ENCODE peak calls at places on chromosomes 1 and 21, in four cellular contexts. L is lung; K is CD8-positive, alpha-beta memory T cell; X is heart right ventricle. Q is an unnamed sample. For H3K4me1, the result is how much of the 10 kb centered on the place peaks cover.

GRCh38 chr1:75908717-75909152 is 23.5 kb downstream of the ASB17 start:
- DNase-seq in L (no peak), K (no peak), X (no peak), Q (no peak)

GRCh38 chr1:234733427-234733826 is 123.4 kb upstream of the IRF2BP2 start:
- DNase-seq in L (no peak), K (no peak), X (no peak), Q (no peak)

GRCh38 chr1:207102659-207103058 is 1.4 kb upstream of the C4BPA start:
- DNase-seq in L (no peak), K (no peak), X (no peak), Q (no peak)

GRCh38 chr1:981491-981954 is 370 bp downstream of the PERM1 start:
- DNase-seq in L (no peak), K (no peak), X (no peak), Q (no peak)

GRCh38 chr1:241423541-241424479 is 66.8 kb upstream of the RGS7 start:
- DNase-seq in L (no peak), K (no peak), X (no peak), Q (peak)

GRCh38 chr21:42219606-42220137 is 732 bp downstream of the ABCG1 start:
- DNase-seq in L (no peak), K (peak), X (no peak), Q (no peak)

GRCh38 chr21:30831194-30831765 is 1.7 kb upstream of the KRTAP7-1 start:
- DNase-seq in L (no peak), K (peak), X (no peak), Q (no peak)

GRCh38 chr1:97942161-97943123 is 21.6 kb upstream of the DPYD start:
- DNase-seq in L (no peak), K (no peak), X (no peak), Q (no peak)

GRCh38 chr1:201584510-201584991 is 45.6 kb downstream of the NAV1 start:
- DNase-seq in L (no peak), K (no peak), X (no peak), Q (no peak)

GRCh38 chr1:223747838-223748335 is 35.5 kb downstream of the CAPN2 start:
- DNase-seq in L (peak), K (no peak), X (no peak), Q (peak)

GRCh38 chr1:32709075-32709474 is 6.5 kb upstream of the SYNC start:
- DNase-seq in L (no peak), K (no peak), X (no peak), Q (no peak)

GRCh38 chr1:69737527-69738176 is 169.9 kb downstream of the LRRC7 start:
- DNase-seq in L (peak), K (no peak), X (peak), Q (peak)

GRCh38 chr1:227793948-227794812 is 21.3 kb upstream of the PRSS38 start:
- DNase-seq in L (peak), K (no peak), X (peak), Q (no peak)

GRCh38 chr1:228016653-228017355 is 10.0 kb downstream of the WNT3A start:
- DNase-seq in L (no peak), K (no peak), X (no peak), Q (no peak)

GRCh38 chr1:81158592-81158991 is 642.1 kb upstream of the ADGRL2 start:
- DNase-seq in L (no peak), K (no peak), X (no peak), Q (no peak)

GRCh38 chr1:211589782-211590721 is 11.1 kb upstream of the SLC30A1 start:
- DNase-seq in L (peak), K (no peak), X (peak), Q (peak)

GRCh38 chr1:115172270-115172669 is 83.0 kb upstream of the TSPAN2 start:
- DNase-seq in L (no peak), K (no peak), X (no peak), Q (no peak)

GRCh38 chr1:72579629-72580028 is 297.3 kb upstream of the NEGR1 start:
- DNase-seq in L (no peak), K (no peak), X (no peak), Q (no peak)

GRCh38 chr1:12629974-12630760 is 12.2 kb upstream of the DHRS3 start:
- DNase-seq in L (no peak), K (no peak), X (no peak), Q (no peak)

GRCh38 chr1:54542120-54542961 is 5.7 kb upstream of the ACOT11 start:
- DNase-seq in L (peak), K (peak), X (no peak), Q (peak)

GRCh38 chr21:25569084-25569483 is 38.2 kb downstream of the MRPL39 start:
- DNase-seq in L (no peak), K (no peak), X (no peak), Q (no peak)

GRCh38 chr21:15966651-15967050 is 236.9 kb downstream of the USP25 start:
- DNase-seq in L (no peak), K (no peak), X (no peak), Q (no peak)

GRCh38 chr1:225820522-225821120 is 10.7 kb downstream of the EPHX1 start:
- DNase-seq in L (no peak), K (no peak), X (no peak), Q (peak)

GRCh38 chr1:113519561-113519960 is 129.2 kb downstream of the MAGI3 start:
- DNase-seq in L (no peak), K (no peak), X (no peak), Q (no peak)

GRCh38 chr1:221101792-221102191 is 222.5 kb downstream of the HLX start:
- DNase-seq in L (no peak), K (no peak), X (no peak), Q (no peak)

GRCh38 chr1:93617670-93618488 is 63.8 kb downstream of the BCAR3 start:
- DNase-seq in L (no peak), K (no peak), X (no peak), Q (peak)

GRCh38 chr1:201626629-201627275 is 87.8 kb downstream of the NAV1 start:
- DNase-seq in L (no peak), K (no peak), X (no peak), Q (no peak)

GRCh38 chr1:91091812-91092211 is 70.0 kb upstream of the ZNF644 start:
- DNase-seq in L (no peak), K (no peak), X (peak), Q (no peak)

GRCh38 chr1:160633330-160633903 is 13.4 kb downstream of the SLAMF1 start:
- DNase-seq in L (no peak), K (no peak), X (no peak), Q (no peak)

GRCh38 chr1:181630838-181631237 is 147.5 kb downstream of the CACNA1E start:
- DNase-seq in L (no peak), K (no peak), X (no peak), Q (peak)

GRCh38 chr1:48246727-48247126 is 24.2 kb downstream of the SLC5A9 start:
- DNase-seq in L (peak), K (no peak), X (peak), Q (peak)

GRCh38 chr1:228321478-228321877 is 85.2 kb downstream of the TRIM11 start:
- DNase-seq in L (no peak), K (no peak), X (no peak), Q (peak)

GRCh38 chr21:42663860-42664535 is 10.6 kb downstream of the PDE9A start:
- DNase-seq in L (no peak), K (no peak), X (no peak), Q (no peak)

GRCh38 chr1:113021430-113022085 is 51.4 kb upstream of the LRIG2 start:
- DNase-seq in L (no peak), K (no peak), X (no peak), Q (no peak)

GRCh38 chr1:50894340-50894739 is 65.7 kb downstream of the FAF1 start:
- DNase-seq in L (no peak), K (no peak), X (no peak), Q (peak)

GRCh38 chr1:78005755-78006154 is 1.0 kb downstream of the DNAJB4 start:
- DNase-seq in L (no peak), K (no peak), X (peak), Q (peak)

GRCh38 chr1:109438798-109439297 is 12.6 kb upstream of the PSMA5 start:
- DNase-seq in L (no peak), K (no peak), X (peak), Q (no peak)

GRCh38 chr1:197813741-197814140 is 38.5 kb upstream of the DENND1B start:
- DNase-seq in L (no peak), K (no peak), X (no peak), Q (no peak)

GRCh38 chr1:19484338-19484792 is 974 bp downstream of the CAPZB start:
- DNase-seq in L (no peak), K (no peak), X (no peak), Q (peak)
- H3K4me1 ChIP-seq in L (under half), K (half or more), X (half or more), Q (half or more)

DNA sequence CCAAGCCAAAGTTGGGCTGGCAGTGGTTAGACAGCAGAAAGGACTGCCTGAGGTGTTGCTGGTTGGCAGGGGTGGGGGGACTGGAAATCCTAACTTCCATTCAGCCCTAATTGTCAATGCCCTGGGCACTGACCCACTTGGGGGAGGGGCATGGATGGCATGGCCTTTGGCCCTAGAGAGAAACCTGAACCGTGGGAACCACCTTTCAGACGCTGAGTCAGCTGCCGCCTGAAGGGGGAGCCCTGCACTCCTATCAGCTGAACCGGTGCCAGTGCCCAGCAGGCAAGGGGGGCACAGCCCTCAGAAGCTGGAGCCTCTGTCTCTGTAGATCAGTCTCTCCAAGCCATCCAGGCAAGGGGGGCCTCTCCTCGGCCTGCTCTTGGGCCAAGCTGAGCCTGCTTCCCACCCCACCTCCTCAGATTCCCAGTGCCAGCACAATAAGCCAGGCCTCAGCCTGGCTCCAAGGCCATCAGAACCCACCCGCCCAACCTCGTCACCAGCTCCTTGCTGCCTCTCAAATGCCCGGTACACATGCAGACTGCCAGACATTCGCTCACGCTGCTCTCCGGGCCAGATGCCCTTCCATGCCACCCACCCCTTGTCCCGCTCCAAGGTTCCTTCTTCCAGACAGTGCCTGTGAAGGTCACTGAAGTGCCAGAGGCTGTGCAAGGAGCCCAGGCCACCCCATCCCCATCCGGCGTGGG is 11.6 kb downstream of the TINAGL1 start:
- DNase-seq in L (peak), K (peak), X (peak), Q (peak)
- H3K4me1 ChIP-seq in L (under half), K (under half), X (half or more), Q (half or more)

GRCh38 chr1:15578921-15579682 is 5.7 kb downstream of the AGMAT start:
- DNase-seq in L (no peak), K (no peak), X (no peak), Q (no peak)
- H3K4me1 ChIP-seq in L (under half), K (half or more), X (under half), Q (under half)

GRCh38 chr1:156428772-156429288 is 59.8 kb downstream of the RHBG start:
- DNase-seq in L (no peak), K (no peak), X (no peak), Q (no peak)

GRCh38 chr1:156430809-156431208 is 61.8 kb downstream of the RHBG start:
- DNase-seq in L (no peak), K (no peak), X (no peak), Q (no peak)

GRCh38 chr1:156429308-156430060 is 60.5 kb downstream of the RHBG start:
- DNase-seq in L (no peak), K (no peak), X (no peak), Q (no peak)

GRCh38 chr1:156431366-156432108 is 62.5 kb downstream of the RHBG start:
- DNase-seq in L (no peak), K (no peak), X (no peak), Q (no peak)

DNA sequence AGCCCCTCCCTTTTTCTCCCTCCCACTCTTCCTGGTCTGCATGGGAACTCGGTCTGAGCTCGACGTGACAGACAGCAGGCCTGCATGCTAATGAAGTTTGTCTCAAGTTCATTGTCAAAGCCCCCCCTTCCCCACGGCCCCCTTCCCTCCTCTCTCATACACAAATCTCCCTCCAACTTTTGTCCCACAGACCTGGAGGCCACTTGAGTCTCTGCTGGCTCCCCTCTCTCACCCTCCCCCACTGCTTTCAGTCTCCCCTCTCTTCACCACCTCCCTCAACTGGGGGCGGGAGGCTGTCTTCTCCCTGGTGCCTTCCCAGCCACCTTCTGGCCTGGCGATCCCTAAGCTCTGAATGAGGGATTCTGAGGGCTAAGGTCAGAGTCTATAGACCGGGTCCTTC is 61.3 kb downstream of the RHBG start:
- DNase-seq in L (no peak), K (no peak), X (no peak), Q (no peak)
- H3K4me1 ChIP-seq in L (under half), K (under half), X (under half), Q (under half)

GRCh38 chr1:56526571-56527174 is 52.7 kb downstream of the PLPP3 start:
- DNase-seq in L (no peak), K (no peak), X (no peak), Q (no peak)

GRCh38 chr1:56525463-56526155 is 53.8 kb downstream of the PLPP3 start:
- DNase-seq in L (peak), K (no peak), X (no peak), Q (peak)

GRCh38 chr1:56527548-56528302 is 51.6 kb downstream of the PLPP3 start:
- DNase-seq in L (no peak), K (no peak), X (no peak), Q (no peak)

GRCh38 chr1:56522680-56523079 is 56.7 kb downstream of the PLPP3 start:
- DNase-seq in L (no peak), K (no peak), X (no peak), Q (no peak)

GRCh38 chr1:56524263-56524662 is 55.1 kb downstream of the PLPP3 start:
- DNase-seq in L (no peak), K (no peak), X (no peak), Q (no peak)
- H3K4me1 ChIP-seq in L (under half), K (under half), X (half or more), Q (half or more)

DNA sequence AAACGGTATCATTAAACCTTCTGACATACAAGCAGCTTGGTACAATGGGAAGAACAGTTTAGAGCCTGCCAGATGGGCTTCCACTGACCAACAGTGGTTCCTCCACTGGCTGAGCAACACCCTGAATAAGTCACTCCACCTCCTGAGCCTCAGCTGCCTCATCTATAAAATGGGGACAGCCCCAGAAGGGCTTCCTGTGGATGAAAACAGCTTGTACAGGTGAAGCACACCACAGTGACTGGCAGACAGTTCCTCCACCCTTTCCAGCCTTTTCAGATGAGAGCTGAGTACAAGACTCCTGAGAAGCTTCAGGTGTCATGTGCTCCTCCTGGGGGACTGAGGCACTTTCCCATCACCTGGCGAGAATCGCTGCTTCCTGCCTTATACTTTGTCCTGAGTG is 2.1 kb downstream of the CAPZB start:
- DNase-seq in L (no peak), K (no peak), X (no peak), Q (no peak)
- H3K4me1 ChIP-seq in L (under half), K (half or more), X (half or more), Q (half or more)

GRCh38 chr1:153532769-153533599 is 2.8 kb downstream of the S100A6 start:
- DNase-seq in L (peak), K (peak), X (peak), Q (peak)
- H3K4me1 ChIP-seq in L (under half), K (half or more), X (under half), Q (under half)

GRCh38 chr1:21342961-21343838 is 52.9 kb upstream of the ECE1 start:
- DNase-seq in L (no peak), K (no peak), X (no peak), Q (no peak)
- H3K4me1 ChIP-seq in L (under half), K (half or more), X (half or more), Q (half or more)

Q was measured in body of pancreas.